ENCODE peak calls at places on chromosomes 13 and 19, in five cellular contexts. A, E, I, G and S are unnamed samples.
A peak's percentile ranks its signal among the peaks of the same experiment; 100 is the strongest.

GRCh38 chr13:110702089-110702488 is 3.8 kb downstream of the CARS2 start:
- DNase-seq in E (no peak), A (no peak), I (no peak), G (no peak), S (no peak)

GRCh38 chr13:40221460-40222201 is 444.8 kb downstream of the FOXO1 start:
- DNase-seq in E (no peak), A (no peak), I (peak; percentile 41), G (no peak), S (no peak)

GRCh38 chr13:74193391-74193790 is 59.2 kb upstream of the KLF12 start:
- DNase-seq in G (no peak), E (no peak), A (no peak), I (no peak), S (no peak)

GRCh38 chr13:79645569-79645968 is 164.6 kb downstream of the NDFIP2 start:
- DNase-seq in I (no peak), G (no peak), A (no peak), E (no peak), S (no peak)

GRCh38 chr13:32639502-32640105 is 53.4 kb downstream of the PDS5B start:
- DNase-seq in G (peak; percentile 33), A (no peak), E (peak; percentile 17), I (peak; percentile 50), S (peak; percentile 15)

GRCh38 chr19:4732680-4733114 is 9.1 kb upstream of the DPP9 start:
- DNase-seq in E (peak; percentile 63), G (peak; percentile 87), I (peak; percentile 63), A (peak; percentile 65), S (no peak)

GRCh38 chr19:3978145-3978544 is 7.1 kb downstream of the EEF2 start:
- DNase-seq in G (no peak), E (no peak), A (no peak), I (no peak), S (no peak)

GRCh38 chr19:16141043-16141442 is 2.4 kb upstream of the HSH2D start:
- DNase-seq in A (peak; percentile 52), E (no peak), G (no peak), I (no peak), S (peak; percentile 75)

GRCh38 chr13:67366533-67366932 is 136.4 kb upstream of the PCDH9 start:
- DNase-seq in I (no peak), A (no peak), G (no peak), E (no peak), S (no peak)

GRCh38 chr13:110014719-110015118 is 228.3 kb upstream of the IRS2 start:
- DNase-seq in I (no peak), A (no peak), E (no peak), G (no peak), S (no peak)

GRCh38 chr13:40503966-40504591 is 162.4 kb downstream of the FOXO1 start:
- DNase-seq in A (no peak), I (peak; percentile 99), E (no peak), G (no peak), S (no peak)

GRCh38 chr13:21849323-21849722 is 178.4 kb downstream of the FGF9 start:
- DNase-seq in A (peak; percentile 13), I (peak; percentile 52), G (peak; percentile 26), E (peak; percentile 10), S (peak; percentile 4)

GRCh38 chr13:33797622-33798021 is 20.3 kb upstream of the RFC3 start:
- DNase-seq in G (no peak), I (no peak), E (no peak), A (no peak), S (no peak)

GRCh38 chr19:39263912-39264305 is 4.3 kb upstream of the IFNL2 start:
- DNase-seq in A (no peak), G (no peak), E (no peak), I (no peak), S (no peak)

GRCh38 chr13:30463820-30464495 is 1.8 kb downstream of the HMGB1 start:
- DNase-seq in E (no peak), I (peak; percentile 70), A (peak; percentile 35), G (no peak), S (no peak)

GRCh38 chr13:51763486-51763885 is 40.5 kb downstream of the DHRS12 start:
- DNase-seq in I (no peak), G (no peak), A (no peak), E (no peak), S (no peak)

GRCh38 chr19:31054430-31054829 is 294.8 kb downstream of the TSHZ3 start:
- DNase-seq in G (peak; percentile 44), E (no peak), A (no peak), I (no peak), S (no peak)

GRCh38 chr19:16167055-16167454 is 6.3 kb downstream of the CIB3 start:
- DNase-seq in E (no peak), A (no peak), I (peak; percentile 31), G (no peak), S (no peak)

GRCh38 chr19:11446652-11447301 is 11.3 kb downstream of the PRKCSH start:
- DNase-seq in A (peak; percentile 77), G (peak; percentile 97), E (peak; percentile 85), I (no peak), S (no peak)

GRCh38 chr13:83546476-83546875 is 335.8 kb downstream of the SLITRK1 start:
- DNase-seq in E (no peak), I (no peak), A (no peak), G (no peak), S (no peak)

GRCh38 chr13:112209266-112209665 is 142.3 kb downstream of the SOX1 start:
- DNase-seq in I (no peak), E (no peak), G (no peak), A (no peak), S (no peak)

GRCh38 chr13:38954844-38955243 is 35.8 kb downstream of the STOML3 start:
- DNase-seq in I (no peak), G (no peak), A (no peak), E (peak; percentile 10), S (no peak)

GRCh38 chr13:20824762-20825161 is 51.0 kb upstream of the EEF1AKMT1 start:
- DNase-seq in E (no peak), A (no peak), G (no peak), I (no peak), S (no peak)

GRCh38 chr13:69793803-69794453 is 313.7 kb upstream of the ATXN8OS start:
- DNase-seq in E (no peak), A (no peak), G (peak; percentile 44), I (no peak), S (no peak)

GRCh38 chr19:4851551-4852290 is 15.7 kb downstream of the PLIN3 start:
- DNase-seq in E (peak; percentile 76), I (peak; percentile 85), A (peak; percentile 84), G (peak; percentile 94), S (no peak)

GRCh38 chr19:30228726-30229523 is 143.3 kb upstream of the ZNF536 start:
- DNase-seq in G (peak; percentile 76), E (no peak), A (no peak), I (no peak), S (no peak)

GRCh38 chr19:35935911-35936737 is at the start of gene LRFN3:
- DNase-seq in A (no peak), G (peak; percentile 94), E (peak; percentile 75), I (peak; percentile 21), S (no peak)

GRCh38 chr13:103229674-103230073 is 163.5 kb upstream of the SLC10A2 start:
- DNase-seq in I (no peak), G (no peak), A (no peak), E (no peak), S (no peak)

GRCh38 chr13:82833928-82834327 is 1048.3 kb downstream of the SLITRK1 start:
- DNase-seq in G (no peak), E (no peak), A (no peak), I (no peak), S (no peak)

GRCh38 chr13:90416938-90417337 is 930.5 kb upstream of the MIR17HG start:
- DNase-seq in E (no peak), A (no peak), G (no peak), I (no peak), S (no peak)

GRCh38 chr13:62293081-62293480 is 877.4 kb upstream of the PCDH20 start:
- DNase-seq in E (no peak), I (no peak), G (no peak), A (no peak), S (no peak)

GRCh38 chr19:8355631-8356402 is 8.1 kb upstream of the ANGPTL4 start:
- DNase-seq in E (peak; percentile 37), A (no peak), G (no peak), I (peak; percentile 72), S (no peak)

GRCh38 chr19:51572908-51573307 is 1.8 kb downstream of the ZNF175 start:
- DNase-seq in G (no peak), A (no peak), E (no peak), I (no peak), S (no peak)

GRCh38 chr19:17475541-17476115 is 5.3 kb downstream of the SLC27A1 start:
- DNase-seq in A (no peak), G (no peak), I (peak; percentile 93), E (no peak), S (no peak)

GRCh38 chr19:12788682-12789097 is 2.6 kb upstream of the JUNB start:
- DNase-seq in A (peak; percentile 67), E (no peak), I (peak; percentile 41), G (peak; percentile 88), S (peak; percentile 84)

GRCh38 chr19:2308114-2308556 is at the start of gene LINGO3:
- DNase-seq in A (no peak), I (no peak), E (peak; percentile 83), G (peak; percentile 75), S (no peak)

DNA sequence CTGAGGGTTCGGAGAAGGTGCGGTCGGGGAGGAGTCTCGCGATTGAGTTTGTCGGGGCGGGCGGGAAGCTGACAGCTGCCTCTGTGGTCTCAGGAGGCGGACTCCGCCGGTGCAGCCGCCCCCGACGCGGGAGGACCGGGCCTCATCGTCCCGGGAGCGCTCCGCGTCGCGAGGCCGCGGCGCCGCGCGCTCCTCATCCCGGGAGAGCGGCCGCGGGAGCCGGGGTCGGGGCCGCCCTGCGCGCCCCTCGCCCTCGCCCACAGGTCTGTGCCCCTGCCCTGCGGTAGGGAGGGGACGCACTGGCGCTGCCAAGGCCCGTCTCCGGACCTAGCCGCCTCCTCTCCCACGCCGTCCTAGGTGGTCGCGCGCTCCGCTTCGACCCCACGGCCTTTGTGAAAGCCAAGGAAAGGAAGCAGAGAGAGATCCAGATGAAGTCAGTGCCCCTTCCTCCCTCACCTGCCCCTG is 6.9 kb downstream of the PGLYRP1 start:
- DNase-seq in E (no peak), G (peak; percentile 61), A (no peak), I (no peak), S (no peak)
- TF ChIP-seq TAF1 in E (no peak), G (no peak), A (no peak), I (no peak), S (no peak)

DNA sequence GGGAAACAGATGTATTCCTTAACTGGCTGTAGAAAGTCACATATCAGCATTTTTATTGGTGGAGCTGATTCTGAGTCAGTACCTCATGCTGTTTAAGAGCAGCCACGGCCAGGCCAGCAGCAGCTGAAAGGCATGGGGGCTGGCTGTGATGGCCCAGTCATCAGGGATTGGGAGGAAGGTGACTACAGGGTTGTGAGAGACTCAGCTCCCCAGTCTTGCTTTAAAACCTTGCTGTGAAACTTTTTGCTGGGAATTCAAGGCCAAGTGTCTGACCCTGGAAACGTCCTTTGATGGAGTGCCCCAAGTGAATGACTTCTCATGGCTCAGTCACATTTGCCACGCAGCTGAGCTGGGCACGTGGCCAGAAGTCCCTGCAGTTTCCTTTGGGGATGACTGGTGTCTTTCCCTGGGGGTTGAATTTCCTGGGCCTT is 39.1 kb upstream of the RNF113B start:
- DNase-seq in G (peak; percentile 44), E (no peak), I (no peak), A (no peak), S (no peak)
- TF ChIP-seq TAF1 in G (no peak), E (no peak), I (no peak), A (no peak), S (no peak)

GRCh38 chr19:50462970-50463369 is 13.3 kb upstream of the EMC10 start:
- DNase-seq in I (no peak), A (no peak), E (no peak), G (no peak), S (no peak)
- TF ChIP-seq TAF1 in I (no peak), A (no peak), E (no peak), G (no peak), S (no peak)

GRCh38 chr19:1245884-1246816 is 2.2 kb upstream of the MIDN start:
- DNase-seq in G (no peak), E (no peak), I (peak; percentile 88), A (no peak), S (no peak)
- TF ChIP-seq TAF1 in G (no peak), E (no peak), I (peak; percentile 43), A (no peak), S (no peak)